ENCODE peak calls at places on chromosome 1, in ten cellular contexts. One of them, this sample, is unnamed.

GRCh38 chr1:6041432-6042062 is 4.1 kb upstream of the KCNAB2 start:
- DNase-seq in IMR-90: no peak
- DNase-seq in heart left ventricle: no peak
- DNase-seq in stomach: peak
- DNase-seq in tibial nerve: no peak
- DNase-seq in ovary: peak
- DNase-seq in esophagus squamous epithelium: no peak
- DNase-seq in breast epithelium: no peak
- DNase-seq in esophagus muscularis mucosa: no peak
- DNase-seq in transverse colon: peak
- DNase-seq in this sample: no peak

GRCh38 chr1:146049436-146049835 is 27.9 kb upstream of the HJV start:
- DNase-seq in IMR-90: no peak
- DNase-seq in heart left ventricle: no peak
- DNase-seq in stomach: no peak
- DNase-seq in tibial nerve: no peak
- DNase-seq in ovary: no peak
- DNase-seq in esophagus squamous epithelium: no peak
- DNase-seq in breast epithelium: no peak
- DNase-seq in esophagus muscularis mucosa: peak
- DNase-seq in transverse colon: no peak
- DNase-seq in this sample: peak

GRCh38 chr1:38045431-38046332 is 911 bp downstream of the POU3F1 start:
- DNase-seq in IMR-90: no peak
- DNase-seq in heart left ventricle: no peak
- DNase-seq in stomach: no peak
- DNase-seq in tibial nerve: no peak
- DNase-seq in ovary: peak
- DNase-seq in esophagus squamous epithelium: no peak
- DNase-seq in breast epithelium: no peak
- DNase-seq in esophagus muscularis mucosa: no peak
- DNase-seq in transverse colon: no peak
- DNase-seq in this sample: no peak

GRCh38 chr1:95685091-95685490 is 451.1 kb downstream of the RWDD3 start:
- DNase-seq in IMR-90: no peak
- DNase-seq in heart left ventricle: no peak
- DNase-seq in stomach: no peak
- DNase-seq in tibial nerve: no peak
- DNase-seq in ovary: no peak
- DNase-seq in esophagus squamous epithelium: no peak
- DNase-seq in breast epithelium: no peak
- DNase-seq in esophagus muscularis mucosa: no peak
- DNase-seq in transverse colon: no peak
- DNase-seq in this sample: no peak

GRCh38 chr1:117710710-117711109 is 104.9 kb downstream of the TENT5C start:
- DNase-seq in IMR-90: no peak
- DNase-seq in heart left ventricle: no peak
- DNase-seq in stomach: no peak
- DNase-seq in tibial nerve: no peak
- DNase-seq in ovary: no peak
- DNase-seq in esophagus squamous epithelium: no peak
- DNase-seq in breast epithelium: no peak
- DNase-seq in esophagus muscularis mucosa: no peak
- DNase-seq in transverse colon: no peak
- DNase-seq in this sample: no peak

GRCh38 chr1:39394598-39394997 is 96.8 kb upstream of the BMP8A start:
- DNase-seq in IMR-90: no peak
- DNase-seq in heart left ventricle: no peak
- DNase-seq in stomach: no peak
- DNase-seq in tibial nerve: no peak
- DNase-seq in ovary: no peak
- DNase-seq in esophagus squamous epithelium: no peak
- DNase-seq in breast epithelium: no peak
- DNase-seq in esophagus muscularis mucosa: no peak
- DNase-seq in transverse colon: no peak
- DNase-seq in this sample: no peak

GRCh38 chr1:198677027-198677426 is 38.2 kb downstream of the PTPRC start:
- DNase-seq in IMR-90: no peak
- DNase-seq in heart left ventricle: no peak
- DNase-seq in stomach: no peak
- DNase-seq in tibial nerve: no peak
- DNase-seq in ovary: no peak
- DNase-seq in esophagus squamous epithelium: no peak
- DNase-seq in breast epithelium: no peak
- DNase-seq in esophagus muscularis mucosa: no peak
- DNase-seq in transverse colon: no peak
- DNase-seq in this sample: no peak

GRCh38 chr1:19620786-19621185 is 23.3 kb upstream of the NBL1 start:
- DNase-seq in IMR-90: peak
- DNase-seq in heart left ventricle: no peak
- DNase-seq in stomach: no peak
- DNase-seq in tibial nerve: no peak
- DNase-seq in ovary: no peak
- DNase-seq in esophagus squamous epithelium: no peak
- DNase-seq in breast epithelium: no peak
- DNase-seq in esophagus muscularis mucosa: no peak
- DNase-seq in transverse colon: no peak
- DNase-seq in this sample: no peak

GRCh38 chr1:25724201-25724600 is 75.8 kb upstream of the SELENON start:
- DNase-seq in IMR-90: no peak
- DNase-seq in heart left ventricle: no peak
- DNase-seq in stomach: no peak
- DNase-seq in tibial nerve: no peak
- DNase-seq in ovary: no peak
- DNase-seq in esophagus squamous epithelium: no peak
- DNase-seq in breast epithelium: no peak
- DNase-seq in esophagus muscularis mucosa: no peak
- DNase-seq in transverse colon: no peak
- DNase-seq in this sample: no peak

DNA sequence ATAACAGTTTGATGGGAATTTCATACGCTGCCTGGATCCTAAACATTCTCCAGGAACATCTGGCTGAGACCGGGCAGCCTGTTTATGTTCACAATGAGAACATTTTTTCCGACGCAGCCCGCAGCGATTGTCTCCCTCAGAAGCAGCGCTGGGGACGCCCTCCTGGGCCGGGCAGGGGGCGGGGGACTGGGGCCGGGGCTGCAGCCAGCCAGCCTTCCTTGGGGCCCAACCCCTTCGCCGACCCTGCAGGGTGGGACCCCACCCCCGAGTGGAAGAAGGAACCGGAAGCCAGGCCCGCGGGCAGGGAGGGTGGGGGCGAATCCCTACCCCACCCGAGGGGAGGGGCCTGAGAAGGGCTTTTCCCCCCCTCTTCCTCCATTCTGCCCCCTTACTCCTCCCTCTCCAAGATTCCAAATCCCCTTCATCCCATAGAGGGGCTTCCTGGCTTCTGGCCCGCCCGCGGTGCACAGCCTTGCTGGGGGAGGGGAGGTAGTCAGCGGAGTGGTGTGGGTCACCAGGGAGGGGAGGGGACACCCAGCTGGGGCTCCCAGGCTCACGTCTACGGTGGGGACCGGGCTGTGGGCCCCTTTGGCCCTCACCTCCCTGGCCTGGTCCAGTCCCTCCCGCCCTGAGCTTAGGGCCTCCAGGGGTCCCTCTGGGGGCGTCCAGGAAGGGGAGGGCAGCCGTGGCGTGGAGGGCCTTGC is 60.6 kb downstream of the WNT9A start:
- DNase-seq in IMR-90: peak
- DNase-seq in heart left ventricle: peak
- DNase-seq in stomach: peak
- DNase-seq in tibial nerve: peak
- DNase-seq in ovary: peak
- DNase-seq in esophagus squamous epithelium: no peak
- DNase-seq in breast epithelium: no peak
- DNase-seq in esophagus muscularis mucosa: peak
- DNase-seq in transverse colon: peak
- DNase-seq in this sample: peak
- H3K4me3 ChIP-seq in IMR-90: no peak
- H3K4me3 ChIP-seq in heart left ventricle: peak
- H3K4me3 ChIP-seq in stomach: peak
- H3K4me3 ChIP-seq in tibial nerve: peak
- H3K4me3 ChIP-seq in ovary: peak
- H3K4me3 ChIP-seq in esophagus squamous epithelium: peak
- H3K4me3 ChIP-seq in breast epithelium: peak
- H3K4me3 ChIP-seq in esophagus muscularis mucosa: peak
- H3K4me3 ChIP-seq in transverse colon: peak
- H3K4me3 ChIP-seq in this sample: peak

GRCh38 chr1:155208656-155209372 is at the start of gene MTX1:
- DNase-seq in IMR-90: peak
- DNase-seq in heart left ventricle: peak
- DNase-seq in stomach: peak
- DNase-seq in tibial nerve: peak
- DNase-seq in ovary: peak
- DNase-seq in esophagus squamous epithelium: peak
- DNase-seq in breast epithelium: peak
- DNase-seq in esophagus muscularis mucosa: peak
- DNase-seq in transverse colon: peak
- DNase-seq in this sample: peak
- TF ChIP-seq POLR2A in IMR-90: peak
- TF ChIP-seq POLR2A in heart left ventricle: no peak
- TF ChIP-seq POLR2A in stomach: no peak
- TF ChIP-seq POLR2A in tibial nerve: peak
- TF ChIP-seq POLR2A in ovary: peak
- TF ChIP-seq POLR2A in esophagus squamous epithelium: peak
- TF ChIP-seq POLR2A in breast epithelium: peak
- TF ChIP-seq POLR2A in esophagus muscularis mucosa: peak
- TF ChIP-seq POLR2A in transverse colon: peak
- TF ChIP-seq POLR2A in this sample: no peak

GRCh38 chr1:32538887-32539583 is at the start of gene ZBTB8A:
- DNase-seq in IMR-90: peak
- DNase-seq in heart left ventricle: peak
- DNase-seq in stomach: peak
- DNase-seq in tibial nerve: peak
- DNase-seq in ovary: peak
- DNase-seq in esophagus squamous epithelium: no peak
- DNase-seq in breast epithelium: no peak
- DNase-seq in esophagus muscularis mucosa: no peak
- DNase-seq in transverse colon: peak
- DNase-seq in this sample: peak

GRCh38 chr1:32539584-32540571 is 651 bp downstream of the ZBTB8A start:
- DNase-seq in IMR-90: peak
- DNase-seq in heart left ventricle: peak
- DNase-seq in stomach: peak
- DNase-seq in tibial nerve: no peak
- DNase-seq in ovary: peak
- DNase-seq in esophagus squamous epithelium: no peak
- DNase-seq in breast epithelium: no peak
- DNase-seq in esophagus muscularis mucosa: no peak
- DNase-seq in transverse colon: peak
- DNase-seq in this sample: peak

GRCh38 chr1:32533792-32534327 is 5.4 kb upstream of the ZBTB8A start:
- DNase-seq in IMR-90: no peak
- DNase-seq in heart left ventricle: no peak
- DNase-seq in stomach: no peak
- DNase-seq in tibial nerve: no peak
- DNase-seq in ovary: no peak
- DNase-seq in esophagus squamous epithelium: no peak
- DNase-seq in breast epithelium: no peak
- DNase-seq in esophagus muscularis mucosa: no peak
- DNase-seq in transverse colon: no peak
- DNase-seq in this sample: no peak

GRCh38 chr1:32536764-32537163 is 2.5 kb upstream of the ZBTB8A start:
- DNase-seq in IMR-90: no peak
- DNase-seq in heart left ventricle: no peak
- DNase-seq in stomach: no peak
- DNase-seq in tibial nerve: no peak
- DNase-seq in ovary: no peak
- DNase-seq in esophagus squamous epithelium: no peak
- DNase-seq in breast epithelium: no peak
- DNase-seq in esophagus muscularis mucosa: no peak
- DNase-seq in transverse colon: no peak
- DNase-seq in this sample: no peak

DNA sequence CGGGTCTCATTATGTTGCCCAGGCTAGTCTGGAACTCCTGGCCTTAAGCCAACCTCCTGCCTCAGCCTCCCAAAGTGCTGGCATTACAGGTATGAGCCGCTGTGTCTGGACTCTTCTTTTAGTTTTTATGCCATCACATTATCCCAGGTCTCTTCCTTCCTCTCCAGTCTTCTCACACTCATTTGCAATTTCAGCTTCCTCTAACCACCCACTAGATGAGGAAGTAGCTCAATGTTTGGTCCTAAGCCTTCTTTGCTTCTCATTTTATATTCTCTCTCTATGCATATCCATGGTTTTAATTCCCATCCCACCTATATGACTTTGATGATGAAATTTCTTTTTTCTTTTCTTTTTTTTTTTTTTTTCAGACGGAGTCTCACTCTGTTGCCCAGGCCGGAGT is 3.1 kb upstream of the ZBTB8A start:
- DNase-seq in IMR-90: no peak
- DNase-seq in heart left ventricle: no peak
- DNase-seq in stomach: no peak
- DNase-seq in tibial nerve: no peak
- DNase-seq in ovary: no peak
- DNase-seq in esophagus squamous epithelium: no peak
- DNase-seq in breast epithelium: no peak
- DNase-seq in esophagus muscularis mucosa: no peak
- DNase-seq in transverse colon: no peak
- DNase-seq in this sample: no peak
- TF ChIP-seq CTCF in IMR-90: no peak
- TF ChIP-seq CTCF in heart left ventricle: no peak
- TF ChIP-seq CTCF in stomach: no peak
- TF ChIP-seq CTCF in tibial nerve: no peak
- TF ChIP-seq CTCF in ovary: no peak
- TF ChIP-seq CTCF in esophagus squamous epithelium: no peak
- TF ChIP-seq CTCF in breast epithelium: no peak
- TF ChIP-seq CTCF in esophagus muscularis mucosa: no peak
- TF ChIP-seq CTCF in transverse colon: no peak
- TF ChIP-seq CTCF in this sample: no peak

GRCh38 chr1:50973255-50973654 is 3.2 kb downstream of the CDKN2C start:
- DNase-seq in IMR-90: no peak
- DNase-seq in heart left ventricle: no peak
- DNase-seq in stomach: no peak
- DNase-seq in tibial nerve: no peak
- DNase-seq in ovary: no peak
- DNase-seq in esophagus squamous epithelium: no peak
- DNase-seq in breast epithelium: no peak
- DNase-seq in esophagus muscularis mucosa: no peak
- DNase-seq in transverse colon: no peak
- DNase-seq in this sample: no peak

GRCh38 chr1:50976111-50976889 is 6.3 kb downstream of the CDKN2C start:
- DNase-seq in IMR-90: no peak
- DNase-seq in heart left ventricle: no peak
- DNase-seq in stomach: no peak
- DNase-seq in tibial nerve: peak
- DNase-seq in ovary: no peak
- DNase-seq in esophagus squamous epithelium: no peak
- DNase-seq in breast epithelium: no peak
- DNase-seq in esophagus muscularis mucosa: no peak
- DNase-seq in transverse colon: no peak
- DNase-seq in this sample: no peak

GRCh38 chr1:50975436-50975835 is 5.4 kb downstream of the CDKN2C start:
- DNase-seq in IMR-90: no peak
- DNase-seq in heart left ventricle: no peak
- DNase-seq in stomach: no peak
- DNase-seq in tibial nerve: no peak
- DNase-seq in ovary: no peak
- DNase-seq in esophagus squamous epithelium: no peak
- DNase-seq in breast epithelium: no peak
- DNase-seq in esophagus muscularis mucosa: no peak
- DNase-seq in transverse colon: no peak
- DNase-seq in this sample: no peak

GRCh38 chr1:50973875-50974617 is 4.0 kb downstream of the CDKN2C start:
- DNase-seq in IMR-90: no peak
- DNase-seq in heart left ventricle: no peak
- DNase-seq in stomach: no peak
- DNase-seq in tibial nerve: no peak
- DNase-seq in ovary: no peak
- DNase-seq in esophagus squamous epithelium: no peak
- DNase-seq in breast epithelium: no peak
- DNase-seq in esophagus muscularis mucosa: no peak
- DNase-seq in transverse colon: no peak
- DNase-seq in this sample: no peak

GRCh38 chr1:50974618-50974935 is 4.5 kb downstream of the CDKN2C start:
- DNase-seq in IMR-90: no peak
- DNase-seq in heart left ventricle: no peak
- DNase-seq in stomach: no peak
- DNase-seq in tibial nerve: no peak
- DNase-seq in ovary: no peak
- DNase-seq in esophagus squamous epithelium: no peak
- DNase-seq in breast epithelium: no peak
- DNase-seq in esophagus muscularis mucosa: no peak
- DNase-seq in transverse colon: no peak
- DNase-seq in this sample: no peak
- H3K4me3 ChIP-seq in IMR-90: no peak
- H3K4me3 ChIP-seq in heart left ventricle: no peak
- H3K4me3 ChIP-seq in stomach: no peak
- H3K4me3 ChIP-seq in tibial nerve: no peak
- H3K4me3 ChIP-seq in ovary: no peak
- H3K4me3 ChIP-seq in esophagus squamous epithelium: no peak
- H3K4me3 ChIP-seq in breast epithelium: peak
- H3K4me3 ChIP-seq in esophagus muscularis mucosa: no peak
- H3K4me3 ChIP-seq in transverse colon: no peak
- H3K4me3 ChIP-seq in this sample: no peak